ENCODE peak calls at places on chromosomes 3 and 15, in seven cellular contexts. U is heart left ventricle; S is mesenchymal stem cell; M is fibroblast of lung; E is adipocyte; A is activated naive CD8-positive, alpha-beta T cell treated with anti-CD3 and anti-CD28 coated beads for 36 hours; V is HFF-Myc. J is an unnamed sample.
A peak's percentile ranks its signal among the peaks of the same experiment; 100 is the strongest.

GRCh38 chr15:70867911-70868467 is 14.0 kb upstream of the LARP6 start:
- DNase-seq in A (no peak), U (peak; percentile 47), E (peak; percentile 86), M (peak; percentile 58), V (no peak), S (peak; percentile 63), J (peak; percentile 50)

GRCh38 chr15:88275804-88276203 is 19.3 kb upstream of the NTRK3 start:
- DNase-seq in M (no peak), A (no peak), E (no peak), U (no peak), S (no peak), V (no peak), J (no peak)

GRCh38 chr3:163196815-163197214 is 1700.2 kb downstream of the OTOL1 start:
- DNase-seq in U (no peak), E (no peak), M (no peak), V (no peak), A (no peak), S (no peak), J (no peak)

GRCh38 chr15:42915654-42916053 is 4.9 kb downstream of the TTBK2 start:
- DNase-seq in U (no peak), A (no peak), M (no peak), E (no peak), V (no peak), S (no peak), J (no peak)

GRCh38 chr3:47398218-47398617 is 17.4 kb downstream of the PTPN23 start:
- DNase-seq in U (no peak), A (no peak), M (no peak), V (no peak), E (peak; percentile 55), S (no peak), J (no peak)

GRCh38 chr15:55660153-55660552 is 72.0 kb upstream of the PYGO1 start:
- DNase-seq in E (no peak), A (no peak), M (no peak), U (no peak), S (no peak), V (no peak), J (no peak)

GRCh38 chr15:99447497-99448371 is 118.0 kb upstream of the MEF2A start:
- DNase-seq in M (no peak), A (no peak), E (no peak), U (no peak), V (no peak), S (no peak), J (no peak)

GRCh38 chr3:13167064-13167743 is 94.0 kb upstream of the IQSEC1 start:
- DNase-seq in V (no peak), A (no peak), U (no peak), M (no peak), E (no peak), S (no peak), J (no peak)

GRCh38 chr3:31695280-31696008 is 162.7 kb downstream of the STT3B start:
- DNase-seq in S (no peak), A (no peak), V (no peak), M (no peak), E (no peak), U (no peak), J (no peak)

GRCh38 chr15:65246939-65247338 is 35.7 kb upstream of the CILP start:
- DNase-seq in U (no peak), E (no peak), A (no peak), S (no peak), M (no peak), V (no peak), J (no peak)

GRCh38 chr3:128559486-128560225 is 66.7 kb upstream of the GATA2 start:
- DNase-seq in V (no peak), U (no peak), S (no peak), M (no peak), A (no peak), E (no peak), J (peak; percentile 57)

GRCh38 chr15:91468861-91469260 is 368.8 kb downstream of the SV2B start:
- DNase-seq in S (no peak), M (no peak), V (no peak), U (no peak), A (peak; percentile 16), E (no peak), J (no peak)

GRCh38 chr3:4551826-4552442 is 58.8 kb downstream of the ITPR1 start:
- DNase-seq in U (no peak), M (no peak), S (no peak), A (no peak), E (no peak), V (no peak), J (no peak)

GRCh38 chr15:51982013-51982769 is 10.6 kb upstream of the LEO1 start:
- DNase-seq in V (peak; percentile 67), U (no peak), M (peak; percentile 69), E (peak; percentile 80), A (peak; percentile 47), S (peak; percentile 92), J (peak; percentile 73)